ENCODE peak calls at places on chromosomes 16 and 17, in five cellular contexts. R is upper lobe of right lung; W is body of pancreas; K is CD4-positive, CD25-positive, alpha-beta regulatory T cell; I is effector memory CD4-positive, alpha-beta T cell. G is an unnamed sample. For H3K4me1, the result is how much of the 10 kb centered on the place peaks cover.

GRCh38 chr17:55660171-55660886 is 62.3 kb downstream of the TMEM100 start:
- DNase-seq in K (no peak), I (no peak), R (no peak), W (no peak), G (no peak)

GRCh38 chr16:8874388-8874787 is 5.6 kb upstream of the CARHSP1 start:
- DNase-seq in R (no peak), W (no peak), K (no peak), I (no peak), G (no peak)

GRCh38 chr16:64964126-64964540 is 157.7 kb downstream of the CDH11 start:
- DNase-seq in R (no peak), W (no peak), I (no peak), K (no peak), G (no peak)

GRCh38 chr17:41907185-41907556 is 11.6 kb downstream of the ACLY start:
- DNase-seq in I (no peak), W (no peak), K (no peak), R (no peak), G (no peak)

GRCh38 chr17:43216369-43216761 is 4.7 kb downstream of the TMEM106A start:
- DNase-seq in W (no peak), I (no peak), K (no peak), R (peak), G (peak)

GRCh38 chr17:48429638-48430586 is at the start of gene SKAP1:
- DNase-seq in W (peak), I (peak), K (peak), R (peak), G (no peak)

GRCh38 chr17:31448467-31449077 is 57.1 kb downstream of the RAB11FIP4 start:
- DNase-seq in I (no peak), K (no peak), W (no peak), R (no peak), G (no peak)

GRCh38 chr16:82653550-82654511 is 27.1 kb downstream of the CDH13 start:
- DNase-seq in R (no peak), W (no peak), I (peak), K (peak), G (peak)

GRCh38 chr17:77107506-77108433 is 33.0 kb upstream of the SEC14L1 start:
- DNase-seq in K (peak), W (no peak), I (no peak), R (no peak), G (no peak)

GRCh38 chr17:19645608-19646250 is 2.8 kb upstream of the ALDH3A2 start:
- DNase-seq in K (peak), I (peak), R (peak), W (peak), G (no peak)

GRCh38 chr17:68381076-68381900 is 76.0 kb downstream of the WIPI1 start:
- DNase-seq in W (no peak), R (peak), I (no peak), K (no peak), G (peak)

GRCh38 chr17:7884581-7885356 is 3.8 kb upstream of the CHD3 start:
- DNase-seq in K (peak), R (peak), I (peak), W (peak), G (no peak)

GRCh38 chr17:71679832-71680231 is 441.0 kb upstream of the SOX9 start:
- DNase-seq in R (no peak), K (no peak), W (no peak), I (no peak), G (no peak)
- H3K4me1 ChIP-seq in R (under half), K (under half), W (under half), I (under half), G (under half)

DNA sequence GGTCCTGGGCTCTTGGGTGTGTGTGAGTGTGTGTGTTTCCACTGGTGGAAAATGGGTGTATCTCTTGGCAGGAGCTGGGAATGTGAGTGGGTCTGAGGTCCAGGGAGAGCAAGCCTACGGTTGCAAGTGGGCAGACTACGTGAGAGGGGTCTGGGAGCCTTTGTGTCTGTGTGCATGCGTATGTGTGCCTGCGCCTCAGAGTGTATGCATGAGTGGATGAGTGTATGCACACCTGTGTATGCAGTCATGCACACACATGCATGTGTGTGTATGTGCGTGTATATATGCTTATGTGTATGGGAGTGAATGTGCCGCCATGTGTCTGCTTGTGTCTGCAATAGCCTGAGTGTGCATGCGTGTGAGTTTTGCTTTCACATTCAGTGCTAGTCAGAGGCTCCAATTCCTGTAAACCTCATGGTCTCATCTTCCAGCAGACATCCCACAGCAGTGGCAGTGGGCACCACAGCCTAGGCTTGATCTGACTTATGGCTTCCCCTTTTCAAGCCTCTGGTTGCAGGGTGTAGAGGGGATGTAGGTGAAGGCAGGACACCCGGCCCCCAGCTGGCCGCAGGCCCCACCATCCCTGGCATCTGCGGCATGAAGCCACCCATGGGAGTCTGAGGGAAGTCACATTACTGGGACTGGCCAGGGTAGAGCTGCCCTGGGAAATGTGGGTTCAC is 19.7 kb upstream of the RMI2 start:
- DNase-seq in R (no peak), K (no peak), W (no peak), I (no peak), G (no peak)
- H3K4me1 ChIP-seq in R (under half), K (under half), W (under half), I (under half), G (under half)

DNA sequence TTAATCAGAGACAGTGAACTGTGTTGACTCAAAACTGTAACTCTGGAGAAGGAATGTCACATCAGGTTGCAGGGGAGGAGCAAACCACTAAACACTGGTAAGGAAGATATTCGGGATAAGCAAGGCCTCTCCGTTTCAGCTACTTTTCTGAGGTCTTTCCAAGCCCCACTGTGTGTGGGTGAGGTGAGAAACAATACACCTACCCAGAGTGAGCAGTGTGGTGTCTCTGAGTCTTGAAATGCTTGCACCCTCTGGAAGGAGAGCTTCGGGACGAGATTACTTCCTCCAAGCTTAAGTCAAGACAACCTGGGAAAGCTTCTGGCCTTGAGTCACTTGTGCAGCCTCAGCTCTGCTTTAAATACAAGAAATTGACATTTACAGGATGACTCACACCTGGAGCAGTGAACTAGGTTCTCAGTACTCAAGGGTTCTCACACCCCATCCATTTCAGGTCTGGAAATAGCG is 2.5 kb upstream of the MAP3K14 start:
- DNase-seq in K (no peak), W (no peak), R (no peak), I (no peak), G (no peak)
- H3K4me1 ChIP-seq in K (under half), W (under half), R (under half), I (half or more), G (under half)

GRCh38 chr17:1095853-1096675 is 83.7 kb downstream of the ABR start:
- DNase-seq in R (no peak), K (no peak), W (no peak), I (no peak), G (no peak)
- H3K4me1 ChIP-seq in R (under half), K (under half), W (under half), I (under half), G (under half)

GRCh38 chr17:2863204-2863603 is 67.0 kb downstream of the RAP1GAP2 start:
- DNase-seq in W (peak), I (no peak), K (no peak), R (no peak), G (no peak)

GRCh38 chr17:2860883-2861282 is 64.6 kb downstream of the RAP1GAP2 start:
- DNase-seq in R (no peak), I (no peak), K (no peak), W (no peak), G (no peak)

GRCh38 chr17:2867441-2868424 is 71.5 kb downstream of the RAP1GAP2 start:
- DNase-seq in I (no peak), R (no peak), K (no peak), W (peak), G (no peak)

GRCh38 chr17:2862197-2862596 is 66.0 kb downstream of the RAP1GAP2 start:
- DNase-seq in R (no peak), I (no peak), W (peak), K (no peak), G (no peak)

DNA sequence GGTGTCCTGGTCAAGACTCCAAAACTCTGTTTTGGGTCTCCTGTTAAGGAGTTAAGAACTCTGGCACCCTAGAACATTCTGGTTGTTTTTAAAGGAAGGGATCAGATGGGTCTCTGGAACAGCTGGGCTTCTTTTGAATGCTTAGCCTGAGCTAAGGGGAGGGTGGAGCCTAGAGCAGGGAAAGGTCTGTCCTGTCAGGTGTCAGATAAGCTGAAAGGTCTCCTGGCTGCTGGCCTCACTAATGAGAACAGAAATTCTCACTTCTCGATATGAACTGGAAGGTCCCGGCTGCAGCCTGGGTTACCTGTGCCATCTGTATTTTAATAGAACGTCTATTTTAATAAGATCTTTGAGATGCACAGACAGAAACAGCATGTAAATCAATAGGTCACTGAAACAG is 69.0 kb downstream of the RAP1GAP2 start:
- DNase-seq in W (peak), I (no peak), K (no peak), R (no peak), G (no peak)
- H3K4me1 ChIP-seq in W (half or more), I (under half), K (under half), R (under half), G (under half)

GRCh38 chr16:74735162-74735452 is 34.4 kb upstream of the MLKL start:
- DNase-seq in I (no peak), W (no peak), R (no peak), K (no peak), G (no peak)

GRCh38 chr16:74735554-74735953 is 34.9 kb upstream of the MLKL start:
- DNase-seq in K (no peak), R (no peak), W (no peak), I (no peak), G (no peak)

GRCh38 chr16:74734361-74735161 is 33.9 kb upstream of the MLKL start:
- DNase-seq in K (no peak), I (no peak), R (no peak), W (no peak), G (no peak)

GRCh38 chr16:74731853-74732477 is 31.3 kb upstream of the MLKL start:
- DNase-seq in I (no peak), R (no peak), K (no peak), W (no peak), G (no peak)

DNA sequence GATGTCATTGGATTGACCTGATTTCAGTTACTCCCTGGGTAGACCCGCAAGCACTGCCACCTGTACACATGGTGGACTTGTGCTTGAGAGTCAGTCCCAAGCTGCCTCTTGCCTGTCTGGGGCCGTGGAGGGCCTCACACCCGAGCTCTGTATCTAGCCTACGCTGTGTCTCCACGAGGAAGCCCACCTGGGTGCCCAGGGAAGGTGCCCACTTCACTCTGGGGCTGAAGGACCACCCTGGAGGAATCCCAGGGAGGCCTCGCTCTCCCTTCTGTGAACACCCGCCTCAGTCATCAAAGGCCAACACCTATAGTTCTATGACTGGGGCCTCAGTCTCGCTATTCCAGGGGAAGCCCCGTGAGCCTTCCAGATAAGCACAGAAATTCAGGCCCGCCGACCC is 32.3 kb upstream of the MLKL start:
- DNase-seq in W (no peak), I (no peak), K (no peak), R (no peak), G (no peak)
- H3K4me1 ChIP-seq in W (under half), I (under half), K (under half), R (under half), G (under half)

G was measured in sigmoid colon.